ENCODE peak calls at places on chromosome 19, in eight cellular contexts. X is HepG2; A is CD8-positive, alpha-beta memory T cell; P is uterus; N is mesendoderm; C is small intestine; E is transverse colon; Y is caudate nucleus. V is an unnamed sample.

GRCh38 chr19:48348039-48348438 is 15.7 kb downstream of the TMEM143 start:
- DNase-seq in N (no peak), Y (no peak), A (no peak), X (peak), E (no peak), P (no peak), C (no peak), V (no peak)

GRCh38 chr19:18388328-18389094 is 2.6 kb downstream of the GDF15 start:
- DNase-seq in X (peak), A (peak), N (peak), C (peak), P (peak), Y (peak), E (peak), V (peak)

GRCh38 chr19:10751109-10751972 is 33.5 kb downstream of the DNM2 start:
- DNase-seq in C (peak), Y (peak), A (no peak), X (no peak), E (peak), N (peak), P (no peak), V (no peak)

GRCh38 chr19:46791944-46792343 is 3.5 kb upstream of the SLC1A5 start:
- DNase-seq in A (no peak), Y (no peak), N (peak), E (no peak), X (no peak), P (no peak), C (peak), V (no peak)

GRCh38 chr19:49413348-49413747 is 9.9 kb downstream of the PTH2 start:
- DNase-seq in C (no peak), A (no peak), X (no peak), E (no peak), Y (no peak), N (peak), P (no peak), V (no peak)

GRCh38 chr19:43461303-43461702 is 4.1 kb downstream of the LYPD3 start:
- DNase-seq in N (no peak), X (no peak), C (no peak), E (no peak), P (no peak), A (no peak), Y (no peak), V (no peak)

GRCh38 chr19:16473875-16474397 is 2.2 kb upstream of the EPS15L1 start:
- DNase-seq in N (no peak), E (no peak), A (no peak), P (no peak), C (no peak), Y (no peak), X (no peak), V (no peak)

GRCh38 chr19:3082331-3082730 is 11.8 kb upstream of the GNA11 start:
- DNase-seq in E (no peak), A (no peak), C (no peak), P (no peak), N (no peak), Y (no peak), X (no peak), V (no peak)

GRCh38 chr19:39319892-39320168 is 833 bp downstream of the LRFN1 start:
- DNase-seq in C (no peak), P (no peak), A (no peak), X (no peak), N (no peak), Y (no peak), E (no peak), V (no peak)

GRCh38 chr19:5800361-5801270 is 4.3 kb upstream of the NRTN start:
- DNase-seq in Y (no peak), C (no peak), A (no peak), N (no peak), P (no peak), E (no peak), X (peak), V (no peak)

GRCh38 chr19:45601115-45601514 is 897 bp downstream of the GPR4 start:
- DNase-seq in E (no peak), C (no peak), Y (no peak), P (no peak), A (no peak), X (no peak), N (no peak), V (no peak)

GRCh38 chr19:11680689-11681302 is 58.0 kb downstream of the ZNF823 start:
- DNase-seq in Y (no peak), P (no peak), C (no peak), N (no peak), E (no peak), A (no peak), X (no peak), V (no peak)

GRCh38 chr19:19627716-19628498 is at the start of gene LPAR2:
- DNase-seq in X (no peak), C (peak), N (peak), A (peak), Y (no peak), E (peak), P (no peak), V (no peak)

GRCh38 chr19:13329766-13330165 is 176.5 kb downstream of the CACNA1A start:
- DNase-seq in Y (no peak), E (no peak), P (no peak), A (no peak), C (no peak), X (no peak), N (peak), V (no peak)

GRCh38 chr19:7628589-7629311 is 595 bp downstream of the XAB2 start:
- DNase-seq in N (no peak), C (no peak), A (no peak), Y (no peak), E (no peak), P (no peak), X (no peak), V (no peak)

GRCh38 chr19:49553451-49554271 is 25.9 kb downstream of the RCN3 start:
- DNase-seq in A (no peak), X (peak), C (peak), N (no peak), Y (no peak), E (peak), P (no peak), V (no peak)

GRCh38 chr19:3073159-3073563 is 10.9 kb upstream of the TLE5 start:
- DNase-seq in N (peak), A (no peak), C (peak), E (peak), X (peak), P (peak), Y (no peak), V (no peak)

GRCh38 chr19:15369594-15369891 is 10.0 kb downstream of the AKAP8 start:
- DNase-seq in Y (no peak), A (no peak), E (no peak), X (no peak), P (no peak), C (no peak), N (no peak), V (no peak)

GRCh38 chr19:15372891-15373301 is 6.7 kb downstream of the AKAP8 start:
- DNase-seq in E (no peak), A (no peak), Y (no peak), N (no peak), P (no peak), X (no peak), C (no peak), V (no peak)

GRCh38 chr19:15371786-15372380 is 7.7 kb downstream of the AKAP8 start:
- DNase-seq in E (no peak), C (no peak), X (no peak), A (no peak), P (no peak), N (no peak), Y (no peak), V (no peak)

GRCh38 chr19:15372470-15372869 is 7.1 kb downstream of the AKAP8 start:
- DNase-seq in P (no peak), X (no peak), N (no peak), C (no peak), E (no peak), A (no peak), Y (no peak), V (no peak)

DNA sequence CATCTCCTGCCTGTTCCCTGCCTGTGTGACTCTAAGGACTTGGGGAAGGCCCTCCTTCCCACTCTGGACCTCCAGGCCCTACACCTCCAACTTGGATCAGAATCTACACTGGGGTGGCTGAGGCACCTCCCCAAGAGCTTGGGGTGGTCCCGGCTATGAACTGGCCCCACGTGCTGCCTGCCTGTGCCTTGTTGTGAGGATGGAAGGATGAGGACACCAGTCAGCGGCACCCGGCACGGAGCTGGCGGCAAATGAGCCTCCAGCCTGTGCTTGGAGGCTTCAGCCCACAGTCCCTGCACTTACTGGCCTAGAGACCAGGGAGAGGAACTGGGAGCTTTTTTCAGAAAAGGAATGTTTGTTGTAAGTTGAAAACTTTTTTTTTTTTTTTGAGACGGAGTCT is 8.5 kb downstream of the AKAP8 start:
- DNase-seq in N (no peak), C (no peak), P (no peak), X (no peak), E (no peak), Y (no peak), A (no peak), V (no peak)
- H3K27ac ChIP-seq in N (no peak), C (no peak), P (no peak), X (no peak), E (no peak), Y (no peak), A (no peak), V (no peak)

DNA sequence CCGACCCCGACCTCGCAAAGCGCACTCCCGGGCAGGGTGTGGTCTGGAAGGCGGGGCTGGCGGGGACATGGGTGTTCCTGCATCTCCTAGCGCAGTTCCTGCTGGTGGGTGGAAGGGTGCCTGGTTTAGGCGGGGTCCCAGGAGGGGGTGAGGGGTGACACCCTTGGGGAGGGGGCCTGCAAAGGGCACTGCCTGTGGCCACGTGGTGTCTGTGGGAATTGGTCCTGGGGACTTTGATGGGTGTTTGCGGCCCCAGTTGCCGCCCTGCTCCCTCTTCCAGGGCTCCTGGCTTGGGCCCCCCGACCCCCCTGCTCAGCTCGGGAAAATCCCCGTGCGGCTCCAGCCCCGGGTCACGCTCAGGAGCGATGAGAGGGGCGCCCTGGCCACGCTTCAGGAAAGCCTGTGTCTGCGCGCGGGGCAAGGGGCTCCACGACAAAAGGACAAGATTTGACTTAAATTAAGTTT is 19.1 kb downstream of the WTIP start:
- DNase-seq in N (no peak), C (no peak), P (no peak), A (no peak), Y (no peak), X (no peak), E (no peak), V (no peak)
- H3K27ac ChIP-seq in N (no peak), C (no peak), P (peak), A (no peak), Y (no peak), X (no peak), E (no peak), V (no peak)

DNA sequence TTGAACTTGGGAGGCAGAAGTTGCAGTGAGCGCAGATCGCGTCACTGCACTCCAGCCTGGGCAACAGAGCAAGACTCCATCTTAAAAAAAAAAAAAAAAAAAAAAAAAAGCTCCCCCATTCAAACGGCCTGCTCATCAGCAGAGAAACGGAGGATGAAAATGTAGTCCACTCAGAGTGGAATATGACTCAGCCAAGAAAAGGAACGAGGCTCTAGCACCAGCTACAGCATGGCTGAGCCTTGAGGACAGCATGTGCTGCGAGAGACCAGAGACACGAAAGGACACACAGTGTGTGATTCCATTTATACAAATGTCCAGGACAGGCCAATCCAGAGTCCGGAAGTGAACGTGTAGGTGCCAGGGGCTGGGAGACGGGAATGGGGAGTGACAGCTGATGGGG is 18.1 kb upstream of the MIER2 start:
- DNase-seq in C (no peak), N (no peak), E (no peak), Y (no peak), P (no peak), A (no peak), X (no peak), V (no peak)
- H3K27ac ChIP-seq in C (no peak), N (no peak), E (no peak), Y (no peak), P (no peak), A (no peak), X (no peak), V (no peak)

GRCh38 chr19:53553865-53554791 is 16.2 kb downstream of the ZNF331 start:
- DNase-seq in P (peak), C (peak), A (peak), X (no peak), E (peak), Y (peak), N (no peak), V (peak)
- H3K27ac ChIP-seq in P (peak), C (peak), A (peak), X (no peak), E (peak), Y (peak), N (no peak), V (peak)

DNA sequence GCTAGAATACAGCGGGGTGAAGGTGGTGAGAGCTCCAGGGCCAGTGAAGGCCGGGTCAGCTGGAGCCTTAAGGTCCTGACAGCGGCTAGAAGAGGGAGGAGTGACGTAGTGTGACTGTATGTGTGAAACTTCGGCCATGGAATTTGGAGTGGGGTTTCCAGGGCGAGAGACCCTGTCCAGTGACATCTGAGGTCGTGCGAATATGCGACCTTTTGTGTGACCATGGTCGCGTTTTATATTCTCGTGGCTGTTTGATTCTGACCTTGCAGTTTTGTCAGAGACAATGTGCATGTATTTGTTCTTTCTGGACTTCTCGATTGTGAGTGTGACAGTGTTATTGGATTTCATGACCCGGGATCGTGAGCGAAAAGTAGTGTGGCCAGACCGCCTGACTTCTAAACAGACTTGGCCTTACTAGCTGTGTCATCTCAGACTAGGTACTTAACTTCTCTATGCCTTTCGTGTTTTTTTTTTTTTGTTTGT is 405 bp upstream of the ZNF569 start:
- DNase-seq in X (no peak), P (no peak), E (no peak), C (no peak), Y (no peak), N (no peak), A (no peak), V (no peak)
- H3K27ac ChIP-seq in X (peak), P (peak), E (peak), C (peak), Y (peak), N (no peak), A (peak), V (peak)

GRCh38 chr19:28257396-28257795 is 955.6 kb downstream of the UQCRFS1 start:
- DNase-seq in Y (no peak), C (no peak), E (no peak), N (no peak), A (no peak), P (no peak), X (no peak), V (no peak)
- H3K27ac ChIP-seq in Y (no peak), C (no peak), E (no peak), N (no peak), A (no peak), P (no peak), X (no peak), V (no peak)

GRCh38 chr19:35447870-35448492 is at the start of gene FFAR2:
- DNase-seq in X (no peak), P (no peak), E (no peak), N (no peak), A (no peak), Y (no peak), C (no peak), V (no peak)
- H3K27ac ChIP-seq in X (no peak), P (no peak), E (peak), N (no peak), A (no peak), Y (no peak), C (peak), V (no peak)

V was measured in right atrium auricular region.